ENCODE peak calls at places on chromosome 7, in five cellular contexts. One of them, this sample, is unnamed.

GRCh38 chr7:142885311-142886230 is at the start of gene TRPV6:
- DNase-seq in GM23248: no peak
- DNase-seq in OCI-LY7: no peak
- DNase-seq in neural progenitor cell: peak; percentile 13
- DNase-seq in HCT116: peak; percentile 22
- DNase-seq in this sample: peak; percentile 53

GRCh38 chr7:152884321-152884720 is 124.8 kb downstream of the ACTR3B start:
- DNase-seq in HCT116: no peak
- DNase-seq in OCI-LY7: no peak
- DNase-seq in neural progenitor cell: no peak
- DNase-seq in GM23248: no peak
- DNase-seq in this sample: no peak

GRCh38 chr7:133940368-133940767 is 186.8 kb upstream of the LRGUK start:
- DNase-seq in GM23248: no peak
- DNase-seq in OCI-LY7: no peak
- DNase-seq in HCT116: no peak
- DNase-seq in neural progenitor cell: no peak
- DNase-seq in this sample: no peak

GRCh38 chr7:141312395-141312794 is 238.5 kb downstream of the TMEM178B start:
- DNase-seq in OCI-LY7: no peak
- DNase-seq in HCT116: no peak
- DNase-seq in neural progenitor cell: no peak
- DNase-seq in GM23248: no peak
- DNase-seq in this sample: no peak

GRCh38 chr7:129831424-129832058 is 121.2 kb downstream of the UBE2H start:
- DNase-seq in GM23248: peak; percentile 86
- DNase-seq in neural progenitor cell: peak; percentile 67
- DNase-seq in OCI-LY7: no peak
- DNase-seq in HCT116: peak; percentile 89
- DNase-seq in this sample: peak; percentile 64

GRCh38 chr7:72307566-72307965 is 104.6 kb downstream of the CALN1 start:
- DNase-seq in neural progenitor cell: no peak
- DNase-seq in GM23248: no peak
- DNase-seq in HCT116: no peak
- DNase-seq in OCI-LY7: no peak
- DNase-seq in this sample: no peak

GRCh38 chr7:106926892-106927291 is 61.8 kb downstream of the PIK3CG start:
- DNase-seq in OCI-LY7: no peak
- DNase-seq in HCT116: no peak
- DNase-seq in neural progenitor cell: no peak
- DNase-seq in GM23248: no peak
- DNase-seq in this sample: no peak

GRCh38 chr7:10677211-10677610 is 296.5 kb upstream of the PHF14 start:
- DNase-seq in neural progenitor cell: no peak
- DNase-seq in HCT116: no peak
- DNase-seq in GM23248: no peak
- DNase-seq in OCI-LY7: no peak
- DNase-seq in this sample: no peak

GRCh38 chr7:74256446-74257408 is 2.5 kb upstream of the RFC2 start:
- DNase-seq in neural progenitor cell: no peak
- DNase-seq in OCI-LY7: no peak
- DNase-seq in GM23248: peak; percentile 86
- DNase-seq in HCT116: no peak
- DNase-seq in this sample: no peak

GRCh38 chr7:18020138-18020715 is 7.4 kb downstream of the PRPS1L1 start:
- DNase-seq in OCI-LY7: no peak
- DNase-seq in HCT116: no peak
- DNase-seq in GM23248: no peak
- DNase-seq in neural progenitor cell: no peak
- DNase-seq in this sample: no peak

GRCh38 chr7:51229106-51229537 is 87.5 kb downstream of the COBL start:
- DNase-seq in GM23248: no peak
- DNase-seq in HCT116: no peak
- DNase-seq in neural progenitor cell: peak; percentile 16
- DNase-seq in OCI-LY7: no peak
- DNase-seq in this sample: no peak

GRCh38 chr7:2066251-2066919 is 166.4 kb downstream of the MAD1L1 start:
- DNase-seq in GM23248: no peak
- DNase-seq in HCT116: no peak
- DNase-seq in neural progenitor cell: no peak
- DNase-seq in OCI-LY7: peak; percentile 88
- DNase-seq in this sample: no peak

GRCh38 chr7:95672434-95672833 is 76.1 kb upstream of the PDK4 start:
- DNase-seq in HCT116: no peak
- DNase-seq in GM23248: no peak
- DNase-seq in OCI-LY7: no peak
- DNase-seq in neural progenitor cell: no peak
- DNase-seq in this sample: no peak

GRCh38 chr7:100897111-100897608 is 1.5 kb upstream of the ACHE start:
- DNase-seq in HCT116: no peak
- DNase-seq in neural progenitor cell: peak; percentile 69
- DNase-seq in GM23248: peak; percentile 55
- DNase-seq in OCI-LY7: peak; percentile 27
- DNase-seq in this sample: peak; percentile 77

GRCh38 chr7:130918129-130919052 is 184.4 kb upstream of the KLF14 start:
- DNase-seq in OCI-LY7: no peak
- DNase-seq in HCT116: no peak
- DNase-seq in neural progenitor cell: no peak
- DNase-seq in GM23248: no peak
- DNase-seq in this sample: no peak

GRCh38 chr7:20244334-20244733 is 27.1 kb upstream of the MACC1 start:
- DNase-seq in GM23248: no peak
- DNase-seq in OCI-LY7: no peak
- DNase-seq in HCT116: no peak
- DNase-seq in neural progenitor cell: no peak
- DNase-seq in this sample: no peak

GRCh38 chr7:3197567-3198212 is 103.4 kb upstream of the SDK1 start:
- DNase-seq in OCI-LY7: no peak
- DNase-seq in GM23248: no peak
- DNase-seq in HCT116: no peak
- DNase-seq in neural progenitor cell: no peak
- DNase-seq in this sample: no peak

GRCh38 chr7:103752995-103753394 is 236.5 kb downstream of the RELN start:
- DNase-seq in GM23248: peak; percentile 19
- DNase-seq in OCI-LY7: no peak
- DNase-seq in HCT116: no peak
- DNase-seq in neural progenitor cell: no peak
- DNase-seq in this sample: peak; percentile 8

GRCh38 chr7:33805630-33806233 is 99.6 kb upstream of the BMPER start:
- DNase-seq in HCT116: no peak
- DNase-seq in neural progenitor cell: no peak
- DNase-seq in OCI-LY7: no peak
- DNase-seq in GM23248: peak; percentile 83
- DNase-seq in this sample: peak; percentile 15
- TF ChIP-seq EZH2phosphoT487 in HCT116: no peak
- TF ChIP-seq EZH2phosphoT487 in neural progenitor cell: no peak
- TF ChIP-seq EZH2phosphoT487 in OCI-LY7: no peak
- TF ChIP-seq EZH2phosphoT487 in GM23248: no peak
- TF ChIP-seq EZH2phosphoT487 in this sample: no peak

GRCh38 chr7:66769833-66770512 is 29.4 kb downstream of the RABGEF1 start:
- DNase-seq in neural progenitor cell: no peak
- DNase-seq in OCI-LY7: peak; percentile 25
- DNase-seq in HCT116: no peak
- DNase-seq in GM23248: peak; percentile 28
- DNase-seq in this sample: no peak
- TF ChIP-seq EZH2phosphoT487 in neural progenitor cell: no peak
- TF ChIP-seq EZH2phosphoT487 in OCI-LY7: no peak
- TF ChIP-seq EZH2phosphoT487 in HCT116: no peak
- TF ChIP-seq EZH2phosphoT487 in GM23248: no peak
- TF ChIP-seq EZH2phosphoT487 in this sample: no peak

GRCh38 chr7:55006499-55006898 is 12.3 kb upstream of the EGFR start:
- DNase-seq in HCT116: no peak
- DNase-seq in neural progenitor cell: no peak
- DNase-seq in OCI-LY7: no peak
- DNase-seq in GM23248: no peak
- DNase-seq in this sample: no peak
- TF ChIP-seq EZH2phosphoT487 in HCT116: no peak
- TF ChIP-seq EZH2phosphoT487 in neural progenitor cell: no peak
- TF ChIP-seq EZH2phosphoT487 in OCI-LY7: no peak
- TF ChIP-seq EZH2phosphoT487 in GM23248: no peak
- TF ChIP-seq EZH2phosphoT487 in this sample: no peak

DNA sequence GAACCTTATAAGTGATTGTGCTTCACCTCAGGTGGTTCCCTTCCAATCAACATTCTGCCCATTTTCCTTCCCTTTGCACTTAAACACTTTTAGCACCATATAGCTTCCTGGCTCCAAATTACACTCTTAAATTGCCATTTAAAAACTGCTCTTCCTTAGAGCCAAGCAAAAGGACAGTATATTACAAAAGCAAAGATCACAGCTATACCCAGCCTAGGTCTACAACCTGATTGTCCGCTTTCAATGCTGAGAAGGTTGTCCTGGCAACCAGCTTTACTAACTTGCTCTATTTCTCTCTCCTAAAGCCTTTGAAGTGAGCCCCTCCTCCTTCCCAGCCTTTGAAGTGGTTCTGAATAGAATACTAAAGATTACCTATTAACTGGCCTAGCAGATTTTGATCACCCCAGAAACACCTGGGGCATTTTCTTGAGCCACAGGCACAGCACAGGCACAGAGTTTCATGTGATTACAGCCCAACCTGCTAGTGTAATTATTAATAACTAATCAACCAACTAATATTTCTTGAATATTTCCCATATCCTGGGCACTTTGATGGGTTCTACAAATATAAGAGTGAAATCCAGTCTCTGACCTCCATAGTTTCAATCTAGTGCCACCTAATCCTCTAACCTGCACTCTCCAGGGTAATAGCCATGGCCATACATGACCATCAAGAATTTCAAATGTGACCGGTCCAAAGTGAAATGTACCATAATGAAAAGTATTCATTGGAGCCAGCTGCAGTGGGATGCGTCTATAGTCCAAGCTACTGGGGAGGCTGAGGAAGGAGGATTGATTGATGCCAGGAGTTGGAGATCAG is 63.6 kb upstream of the TRIM24 start:
- DNase-seq in OCI-LY7: no peak
- DNase-seq in neural progenitor cell: peak; percentile 72
- DNase-seq in HCT116: no peak
- DNase-seq in GM23248: no peak
- DNase-seq in this sample: peak; percentile 85
- TF ChIP-seq EZH2phosphoT487 in OCI-LY7: no peak
- TF ChIP-seq EZH2phosphoT487 in neural progenitor cell: no peak
- TF ChIP-seq EZH2phosphoT487 in HCT116: no peak
- TF ChIP-seq EZH2phosphoT487 in GM23248: no peak
- TF ChIP-seq EZH2phosphoT487 in this sample: no peak

GRCh38 chr7:81924494-81924893 is 154.6 kb upstream of the HGF start:
- DNase-seq in HCT116: no peak
- DNase-seq in GM23248: no peak
- DNase-seq in neural progenitor cell: peak; percentile 2
- DNase-seq in OCI-LY7: no peak
- DNase-seq in this sample: no peak

GRCh38 chr7:81934596-81935301 is 164.9 kb upstream of the HGF start:
- DNase-seq in GM23248: no peak
- DNase-seq in neural progenitor cell: no peak
- DNase-seq in HCT116: no peak
- DNase-seq in OCI-LY7: no peak
- DNase-seq in this sample: no peak

GRCh38 chr7:81926154-81926553 is 156.3 kb upstream of the HGF start:
- DNase-seq in HCT116: no peak
- DNase-seq in OCI-LY7: no peak
- DNase-seq in GM23248: peak; percentile 73
- DNase-seq in neural progenitor cell: no peak
- DNase-seq in this sample: no peak

GRCh38 chr7:81925530-81925929 is 155.7 kb upstream of the HGF start:
- DNase-seq in GM23248: no peak
- DNase-seq in HCT116: no peak
- DNase-seq in OCI-LY7: no peak
- DNase-seq in neural progenitor cell: no peak
- DNase-seq in this sample: no peak

GRCh38 chr7:81929386-81929785 is 159.5 kb upstream of the HGF start:
- DNase-seq in neural progenitor cell: no peak
- DNase-seq in GM23248: peak; percentile 39
- DNase-seq in OCI-LY7: no peak
- DNase-seq in HCT116: no peak
- DNase-seq in this sample: no peak
- TF ChIP-seq EZH2phosphoT487 in neural progenitor cell: no peak
- TF ChIP-seq EZH2phosphoT487 in GM23248: no peak
- TF ChIP-seq EZH2phosphoT487 in OCI-LY7: no peak
- TF ChIP-seq EZH2phosphoT487 in HCT116: no peak
- TF ChIP-seq EZH2phosphoT487 in this sample: no peak

GRCh38 chr7:140080919-140081318 is 18.2 kb upstream of the PARP12 start:
- DNase-seq in HCT116: no peak
- DNase-seq in neural progenitor cell: no peak
- DNase-seq in GM23248: no peak
- DNase-seq in OCI-LY7: no peak
- DNase-seq in this sample: no peak

GRCh38 chr7:140078392-140078791 is 15.6 kb upstream of the PARP12 start:
- DNase-seq in OCI-LY7: no peak
- DNase-seq in GM23248: no peak
- DNase-seq in neural progenitor cell: no peak
- DNase-seq in HCT116: no peak
- DNase-seq in this sample: no peak

GRCh38 chr7:140082770-140083169 is 20.0 kb upstream of the PARP12 start:
- DNase-seq in OCI-LY7: no peak
- DNase-seq in neural progenitor cell: no peak
- DNase-seq in HCT116: no peak
- DNase-seq in GM23248: no peak
- DNase-seq in this sample: no peak

GRCh38 chr7:140081774-140082425 is 19.1 kb upstream of the PARP12 start:
- DNase-seq in OCI-LY7: no peak
- DNase-seq in HCT116: no peak
- DNase-seq in neural progenitor cell: no peak
- DNase-seq in GM23248: no peak
- DNase-seq in this sample: no peak

GRCh38 chr7:140079121-140079536 is 16.4 kb upstream of the PARP12 start:
- DNase-seq in GM23248: peak; percentile 79
- DNase-seq in neural progenitor cell: peak; percentile 87
- DNase-seq in OCI-LY7: peak; percentile 7
- DNase-seq in HCT116: no peak
- DNase-seq in this sample: peak; percentile 25
- TF ChIP-seq EZH2phosphoT487 in GM23248: no peak
- TF ChIP-seq EZH2phosphoT487 in neural progenitor cell: no peak
- TF ChIP-seq EZH2phosphoT487 in OCI-LY7: no peak
- TF ChIP-seq EZH2phosphoT487 in HCT116: no peak
- TF ChIP-seq EZH2phosphoT487 in this sample: no peak